ENCODE peak calls at places on chromosomes 1 and 21, in eight cellular contexts. U, C, B, A, E, N, J and T are unnamed samples.

GRCh38 chr21:33070921-33071877 is 1.3 kb downstream of the OLIG1 start:
- DNase-seq in U (no peak), C (no peak), B (no peak), A (no peak), E (no peak), N (no peak), J (no peak), T (no peak)

GRCh38 chr1:41662656-41663437 is 178.4 kb upstream of the EDN2 start:
- DNase-seq in U (peak; percentile 61), C (peak; percentile 84), B (peak; percentile 90), A (peak; percentile 98), E (peak; percentile 55), N (no peak), J (peak; percentile 55), T (peak; percentile 63)

GRCh38 chr1:53621144-53621543 is 117.8 kb downstream of the GLIS1 start:
- DNase-seq in U (no peak), C (no peak), B (peak; percentile 22), A (no peak), E (no peak), N (no peak), J (no peak), T (no peak)

GRCh38 chr1:15016526-15016925 is 137.0 kb upstream of the TMEM51 start:
- DNase-seq in U (no peak), C (no peak), B (no peak), A (no peak), E (no peak), N (no peak), J (no peak), T (no peak)

GRCh38 chr1:16367968-16368910 is 1.2 kb downstream of the SZRD1 start:
- DNase-seq in U (no peak), C (peak; percentile 60), B (no peak), A (peak; percentile 65), E (no peak), N (no peak), J (no peak), T (no peak)

GRCh38 chr1:182586380-182586779 is 2.7 kb downstream of the RNASEL start:
- DNase-seq in U (no peak), C (no peak), B (no peak), A (no peak), E (no peak), N (peak; percentile 82), J (no peak), T (no peak)

GRCh38 chr1:228471762-228472398 is 15.3 kb upstream of the RNF187 start:
- DNase-seq in U (no peak), C (peak; percentile 44), B (no peak), A (no peak), E (no peak), N (peak; percentile 73), J (no peak), T (no peak)

GRCh38 chr1:24506706-24507422 is 4.2 kb downstream of the RCAN3 start:
- DNase-seq in U (no peak), C (no peak), B (no peak), A (no peak), E (no peak), N (no peak), J (no peak), T (no peak)

GRCh38 chr1:21342961-21343838 is 52.9 kb upstream of the ECE1 start:
- DNase-seq in U (no peak), C (no peak), B (no peak), A (peak; percentile 59), E (no peak), N (no peak), J (no peak), T (peak; percentile 65)

GRCh38 chr1:55632906-55633305 is 417.7 kb upstream of the USP24 start:
- DNase-seq in U (no peak), C (peak; percentile 12), B (no peak), A (no peak), E (no peak), N (no peak), J (no peak), T (no peak)

GRCh38 chr1:198932351-198932991 is 293.6 kb downstream of the PTPRC start:
- DNase-seq in U (no peak), C (peak; percentile 75), B (no peak), A (no peak), E (no peak), N (no peak), J (no peak), T (no peak)

GRCh38 chr1:19179597-19180271 is 30.3 kb downstream of the UBR4 start:
- DNase-seq in U (no peak), C (peak; percentile 41), B (no peak), A (peak; percentile 11), E (no peak), N (peak; percentile 75), J (no peak), T (peak; percentile 28)
- TF ChIP-seq CTCF in U (no peak), C (peak; percentile 18), B (peak; percentile 22), A (peak; percentile 39), E (no peak), N (peak; percentile 58), J (no peak), T (peak; percentile 30)

GRCh38 chr1:65172936-65173335 is 24.9 kb downstream of the AK4 start:
- DNase-seq in U (no peak), C (no peak), B (no peak), A (no peak), E (no peak), N (no peak), J (no peak), T (no peak)
- H3K4me1 ChIP-seq in U (peaks cover 20% of the 10 kb centered on the region), C (peaks cover 9% of the 10 kb centered on the region), B (peaks cover 4% of the 10 kb centered on the region), A (peaks cover 38% of the 10 kb centered on the region), E (peaks cover 25% of the 10 kb centered on the region), N (peaks cover 25% of the 10 kb centered on the region), J (no peaks in the 10 kb centered on the region), T (no peaks in the 10 kb centered on the region)

DNA sequence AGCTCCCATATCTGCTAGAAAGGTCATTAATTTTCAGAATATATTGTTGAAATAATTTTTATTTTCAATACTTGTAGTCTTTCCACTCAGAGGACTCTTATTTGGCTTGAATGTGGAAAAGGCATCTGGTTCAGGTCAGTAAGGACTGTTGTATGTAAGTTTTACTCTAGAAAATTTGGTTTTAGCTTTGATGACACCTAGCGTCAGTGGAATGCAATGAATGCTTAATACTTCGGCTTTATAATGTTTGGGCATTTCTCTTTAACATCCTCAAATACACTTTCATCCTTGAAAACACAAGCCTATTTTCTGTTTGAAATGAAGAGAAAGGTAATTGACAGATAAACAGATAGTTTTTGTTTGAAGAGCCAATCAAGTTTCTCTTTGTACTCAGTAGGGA is 63.3 kb downstream of the LRRC40 start:
- DNase-seq in U (no peak), C (peak; percentile 45), B (no peak), A (no peak), E (no peak), N (no peak), J (no peak), T (no peak)
- TF ChIP-seq CTCF in U (peak; percentile 12), C (peak; percentile 43), B (peak; percentile 3), A (peak; percentile 45), E (peak; percentile 35), N (peak; percentile 12), J (no peak), T (peak; percentile 11)

DNA sequence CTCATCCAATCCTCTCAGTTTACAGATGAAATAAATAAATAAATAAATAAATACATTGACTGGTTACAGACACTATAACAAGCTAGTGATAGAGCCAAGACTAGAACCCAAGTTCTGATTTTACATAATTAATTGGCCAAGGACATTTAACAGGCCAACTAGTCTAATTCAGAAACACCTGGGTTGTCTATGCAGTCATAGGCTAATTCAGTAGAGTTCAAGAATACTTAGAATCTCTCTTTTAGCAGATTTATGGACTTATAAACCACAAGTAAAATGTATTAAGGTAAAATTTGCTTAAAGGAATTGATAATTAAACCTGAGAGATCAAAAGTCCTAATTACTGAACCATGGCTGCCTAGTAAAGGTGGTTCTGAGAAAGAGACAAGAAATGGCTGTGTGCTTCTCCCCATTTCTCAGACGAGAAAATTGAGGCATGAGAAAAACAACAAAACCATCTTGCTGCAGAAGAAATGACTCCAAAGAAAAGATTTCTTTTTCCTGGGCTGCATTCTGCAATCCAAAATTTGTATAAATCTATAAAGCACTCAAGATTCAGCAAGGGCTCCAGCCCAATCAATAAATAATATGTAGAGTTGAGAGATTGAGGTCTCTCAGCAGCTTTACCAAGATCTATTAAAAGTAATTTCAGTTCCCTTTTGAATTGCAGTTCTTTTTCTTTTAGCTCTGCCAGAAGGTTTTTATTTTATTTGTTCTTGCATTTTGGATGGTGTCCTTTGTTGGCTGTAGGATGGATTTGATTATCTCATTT is 98.3 kb downstream of the DUSP10 start:
- DNase-seq in U (no peak), C (no peak), B (no peak), A (no peak), E (no peak), N (no peak), J (no peak), T (no peak)
- H3K4me1 ChIP-seq in U (no peaks in the 10 kb centered on the region), C (no peaks in the 10 kb centered on the region), B (no peaks in the 10 kb centered on the region), A (no peaks in the 10 kb centered on the region), E (no peaks in the 10 kb centered on the region), N (no peaks in the 10 kb centered on the region), J (no peaks in the 10 kb centered on the region), T (no peaks in the 10 kb centered on the region)

GRCh38 chr1:180218806-180219765 is 11.0 kb upstream of the LHX4 start:
- DNase-seq in U (no peak), C (no peak), B (no peak), A (no peak), E (no peak), N (no peak), J (no peak), T (no peak)

GRCh38 chr1:180221461-180221860 is 8.6 kb upstream of the LHX4 start:
- DNase-seq in U (no peak), C (peak; percentile 61), B (no peak), A (no peak), E (no peak), N (no peak), J (no peak), T (no peak)

GRCh38 chr1:180215856-180216625 is 14.0 kb upstream of the LHX4 start:
- DNase-seq in U (no peak), C (no peak), B (no peak), A (no peak), E (no peak), N (no peak), J (no peak), T (no peak)

GRCh38 chr1:180217021-180217420 is 13.0 kb upstream of the LHX4 start:
- DNase-seq in U (no peak), C (no peak), B (no peak), A (no peak), E (no peak), N (no peak), J (no peak), T (no peak)

GRCh38 chr1:180219776-180220175 is 10.3 kb upstream of the LHX4 start:
- DNase-seq in U (no peak), C (no peak), B (no peak), A (no peak), E (no peak), N (no peak), J (no peak), T (no peak)
- TF ChIP-seq CTCF in U (no peak), C (no peak), B (no peak), A (no peak), E (no peak), N (no peak), J (no peak), T (no peak)